ENCODE peak calls at places on chromosomes 6 and 20, in four cellular contexts. R, C, F and U are unnamed samples.

GRCh38 chr6:35280903-35281302 is 16.7 kb upstream of the DEF6 start:
- DNase-seq in R (no peak), C (no peak), F (no peak), U (peak)

GRCh38 chr20:58870293-58871014 is 17.9 kb downstream of the GNAS start:
- DNase-seq in R (peak), C (no peak), F (peak), U (peak)

GRCh38 chr20:63659370-63659769 is 1.3 kb downstream of the RTEL1 start:
- DNase-seq in R (no peak), C (no peak), F (no peak), U (no peak)

GRCh38 chr6:142786476-142786875 is 158.5 kb downstream of the HIVEP2 start:
- DNase-seq in R (no peak), C (no peak), F (no peak), U (peak)

GRCh38 chr20:58511364-58511763 is 3.8 kb downstream of the APCDD1L start:
- DNase-seq in R (no peak), C (no peak), F (no peak), U (peak)

GRCh38 chr6:39884696-39885095 is 49.6 kb downstream of the MOCS1 start:
- DNase-seq in R (no peak), C (no peak), F (no peak), U (no peak)

GRCh38 chr20:22833851-22834250 is 201.3 kb upstream of the SSTR4 start:
- DNase-seq in R (no peak), C (no peak), F (no peak), U (no peak)

GRCh38 chr6:121516331-121516730 is 80.9 kb downstream of the GJA1 start:
- DNase-seq in R (no peak), C (no peak), F (no peak), U (peak)

GRCh38 chr6:34246563-34247391 is 2.0 kb downstream of the SMIM29 start:
- DNase-seq in R (peak), C (no peak), F (no peak), U (peak)

GRCh38 chr20:39674842-39675241 is 712.7 kb downstream of the DHX35 start:
- DNase-seq in R (no peak), C (no peak), F (no peak), U (no peak)

GRCh38 chr20:48201881-48202280 is 416.6 kb upstream of the SULF2 start:
- DNase-seq in R (no peak), C (no peak), F (no peak), U (no peak)

GRCh38 chr20:6333110-6333509 is 210.3 kb upstream of the FERMT1 start:
- DNase-seq in R (no peak), C (no peak), F (no peak), U (no peak)

GRCh38 chr6:96939019-96939805 is 14.7 kb downstream of the KLHL32 start:
- DNase-seq in R (no peak), C (peak), F (no peak), U (peak)
- TF ChIP-seq MAX in R (no peak), C (no peak), F (no peak), U (no peak)

DNA sequence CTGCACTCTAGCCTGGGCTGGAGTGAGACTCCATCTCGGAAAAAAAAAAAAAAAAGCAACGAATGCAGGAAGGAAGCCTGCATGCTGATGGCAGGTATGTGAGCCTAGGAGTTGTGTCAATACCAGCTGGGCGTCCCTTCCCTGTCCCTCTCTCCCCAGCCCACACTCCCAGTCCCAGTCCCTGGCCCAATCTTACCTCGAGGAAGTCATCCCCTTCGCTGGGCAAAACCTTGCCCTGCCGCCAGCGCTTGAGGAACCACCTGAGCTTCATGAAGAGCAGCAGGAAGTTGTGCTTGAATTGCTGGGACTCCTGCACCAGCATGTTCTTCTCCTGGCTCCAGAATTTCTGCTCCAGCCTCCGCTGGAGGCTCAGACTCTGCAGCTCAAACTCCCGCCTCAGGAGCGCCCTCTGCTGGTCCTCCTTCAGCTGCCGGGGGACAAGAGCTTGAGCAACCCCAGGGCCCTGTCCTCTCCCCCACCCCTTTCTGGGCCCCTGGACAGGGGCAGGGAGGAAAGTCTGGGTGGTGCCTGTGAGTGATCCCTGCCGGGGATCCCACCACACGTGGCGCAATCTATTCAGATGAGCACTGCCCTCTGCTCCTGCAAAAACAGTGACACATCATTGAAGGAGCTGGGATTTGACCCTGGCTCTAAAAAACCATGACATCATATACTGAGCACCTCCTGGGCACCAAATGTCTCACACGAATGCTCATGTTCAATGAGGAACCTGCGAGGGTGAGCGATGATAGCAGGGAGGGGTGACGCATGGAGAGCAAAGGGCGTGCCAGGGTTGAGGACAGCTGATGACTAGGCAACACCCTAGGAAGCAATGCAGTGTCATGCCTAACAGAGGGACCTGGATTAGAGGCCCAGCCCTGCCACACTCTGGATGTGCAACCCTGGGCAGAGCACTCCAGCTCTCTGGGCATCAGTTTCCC is 35.0 kb upstream of the DSN1 start:
- DNase-seq in R (peak), C (peak), F (peak), U (peak)
- TF ChIP-seq MAX in R (no peak), C (no peak), F (peak), U (no peak)

DNA sequence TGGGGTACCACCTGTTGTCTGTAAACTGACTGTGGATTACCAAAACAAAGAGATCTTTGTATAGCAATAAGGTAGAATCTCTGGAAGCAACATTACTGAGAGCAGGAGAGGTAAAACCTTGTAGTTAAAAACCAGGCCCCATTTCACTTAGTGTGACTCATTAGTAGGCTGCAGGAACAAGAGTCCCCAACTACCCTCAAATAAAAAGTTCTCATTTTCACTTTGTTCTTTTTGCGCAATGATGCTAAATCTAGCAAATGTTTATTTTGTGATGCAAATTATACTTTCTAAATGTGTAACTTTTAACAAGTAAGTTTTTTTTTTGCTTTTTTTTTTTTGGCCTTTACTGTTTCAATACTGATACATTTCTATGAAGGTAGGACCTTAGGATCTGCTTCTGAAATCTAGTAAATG is 67.1 kb downstream of the ESF1 start:
- DNase-seq in R (no peak), C (no peak), F (no peak), U (no peak)
- TF ChIP-seq MAX in R (no peak), C (no peak), F (no peak), U (no peak)

DNA sequence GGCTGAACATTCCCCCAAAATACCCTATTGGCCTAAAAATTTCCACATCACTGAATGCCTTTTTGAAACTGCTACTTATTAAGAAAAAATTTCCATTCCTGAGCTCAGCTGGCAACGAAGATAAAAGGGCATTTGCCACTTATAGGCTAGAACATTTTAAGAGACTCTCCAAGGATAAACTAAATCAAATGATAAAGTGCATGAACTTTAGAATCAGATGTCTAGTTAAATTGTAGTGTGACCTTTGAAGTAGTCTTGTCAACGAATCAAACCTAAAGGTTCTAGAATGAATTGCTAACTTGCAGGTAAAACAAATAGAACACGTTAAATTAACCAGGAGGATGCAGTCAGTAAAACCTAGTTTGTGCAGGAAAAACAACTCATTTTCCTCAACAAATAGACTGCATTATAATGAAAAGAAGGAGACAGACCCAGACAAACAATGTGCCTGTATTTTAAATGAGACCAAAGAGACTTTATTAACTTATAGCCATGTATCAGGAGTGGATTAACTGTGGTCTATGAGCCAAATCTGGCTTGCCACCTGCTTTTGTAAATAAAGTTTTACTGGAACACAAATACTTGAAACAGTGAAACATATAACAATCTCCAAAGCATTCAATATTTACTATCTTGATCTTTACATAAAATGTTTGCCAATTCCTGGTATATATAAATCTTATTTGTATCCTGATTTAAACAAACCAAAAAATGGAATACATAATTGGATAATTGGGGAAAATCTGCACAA is 184.4 kb downstream of the MEI4 start:
- DNase-seq in R (no peak), C (no peak), F (no peak), U (no peak)
- TF ChIP-seq MAX in R (no peak), C (no peak), F (no peak), U (no peak)

GRCh38 chr6:36751091-36751490 is 53.5 kb downstream of the RAB44 start:
- DNase-seq in R (no peak), C (no peak), F (no peak), U (no peak)

GRCh38 chr6:36753671-36754485 is 56.3 kb downstream of the RAB44 start:
- DNase-seq in R (no peak), C (no peak), F (no peak), U (no peak)

GRCh38 chr6:36751833-36752186 is 54.2 kb downstream of the RAB44 start:
- DNase-seq in R (no peak), C (no peak), F (no peak), U (no peak)

GRCh38 chr6:36752886-36753506 is 55.4 kb downstream of the RAB44 start:
- DNase-seq in R (no peak), C (no peak), F (no peak), U (no peak)

DNA sequence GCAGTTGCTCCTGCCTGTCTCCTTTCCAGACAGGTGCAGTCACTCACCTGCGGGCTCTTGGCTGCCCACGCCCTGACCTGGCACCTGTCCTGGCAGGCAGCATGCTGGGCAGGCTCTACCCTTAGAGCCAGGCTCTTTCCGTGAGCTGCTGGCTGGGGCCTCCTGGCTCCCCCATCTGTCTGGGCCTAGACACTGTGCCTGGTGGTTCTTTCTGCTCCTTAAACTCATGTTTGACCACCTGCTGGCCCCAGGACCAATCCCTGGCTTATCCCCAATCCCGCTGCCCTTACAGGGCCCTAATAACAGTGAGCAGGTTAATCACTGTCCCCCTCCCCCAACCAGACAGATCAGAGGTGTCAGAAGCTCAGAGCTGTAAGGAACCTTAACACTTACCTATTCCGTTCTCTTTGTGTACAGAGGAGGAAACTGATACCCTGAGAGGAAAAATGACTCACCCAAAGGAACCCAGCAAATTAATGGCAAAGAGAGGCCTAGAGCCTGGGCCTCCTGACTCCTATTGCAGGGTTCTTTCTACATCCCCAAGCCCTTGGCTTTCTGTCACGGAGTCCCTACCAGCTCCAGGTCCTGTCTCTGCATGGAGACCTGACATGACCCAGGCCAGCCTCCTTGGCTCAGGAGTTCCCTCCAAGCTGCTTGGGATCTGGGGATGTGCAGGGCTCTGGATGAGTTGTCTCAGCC is 54.7 kb downstream of the RAB44 start:
- DNase-seq in R (no peak), C (no peak), F (no peak), U (peak)
- TF ChIP-seq MAX in R (no peak), C (no peak), F (no peak), U (no peak)

DNA sequence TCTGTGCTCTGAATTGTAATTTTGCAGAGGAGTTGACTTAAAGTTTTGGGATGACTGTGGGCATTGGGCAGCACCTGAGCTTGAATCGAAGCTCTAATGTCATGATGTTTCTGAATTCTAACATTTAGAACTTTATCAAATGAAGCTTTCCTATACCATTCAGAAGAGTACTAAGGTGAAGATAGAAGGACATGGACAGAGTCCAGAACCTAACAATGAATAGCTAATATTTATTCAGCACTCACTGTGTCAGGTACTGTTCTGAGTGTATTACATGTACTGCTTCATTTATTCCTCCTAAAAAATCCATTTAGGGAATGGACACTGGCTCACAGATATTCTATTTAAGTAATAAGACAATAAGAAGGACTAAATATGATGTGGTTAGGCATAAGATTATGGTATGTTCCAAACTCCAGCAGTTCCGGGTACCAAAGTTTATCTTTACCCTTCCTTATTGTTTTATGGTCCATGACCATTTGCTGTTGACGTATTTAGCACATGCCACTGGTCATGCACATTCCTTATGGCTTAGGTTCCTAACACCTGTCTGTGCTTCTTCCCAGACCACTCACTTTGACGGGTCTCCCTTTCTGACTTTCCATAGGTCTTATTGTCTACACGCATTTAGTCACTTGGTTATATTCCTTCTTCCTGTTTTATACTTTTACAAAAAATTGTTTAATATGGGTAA is 20.3 kb downstream of the BCKDHB start:
- DNase-seq in R (no peak), C (no peak), F (no peak), U (no peak)
- TF ChIP-seq MAX in R (no peak), C (no peak), F (no peak), U (no peak)

GRCh38 chr6:168148231-168148849 is 69.3 kb upstream of the FRMD1 start:
- DNase-seq in R (no peak), C (no peak), F (no peak), U (no peak)

GRCh38 chr6:168149015-168149414 is 70.0 kb upstream of the FRMD1 start:
- DNase-seq in R (no peak), C (no peak), F (no peak), U (no peak)

GRCh38 chr6:168152306-168152963 is 73.4 kb upstream of the FRMD1 start:
- DNase-seq in R (no peak), C (no peak), F (no peak), U (no peak)

GRCh38 chr6:168147205-168147738 is 68.3 kb upstream of the FRMD1 start:
- DNase-seq in R (no peak), C (no peak), F (no peak), U (no peak)

DNA sequence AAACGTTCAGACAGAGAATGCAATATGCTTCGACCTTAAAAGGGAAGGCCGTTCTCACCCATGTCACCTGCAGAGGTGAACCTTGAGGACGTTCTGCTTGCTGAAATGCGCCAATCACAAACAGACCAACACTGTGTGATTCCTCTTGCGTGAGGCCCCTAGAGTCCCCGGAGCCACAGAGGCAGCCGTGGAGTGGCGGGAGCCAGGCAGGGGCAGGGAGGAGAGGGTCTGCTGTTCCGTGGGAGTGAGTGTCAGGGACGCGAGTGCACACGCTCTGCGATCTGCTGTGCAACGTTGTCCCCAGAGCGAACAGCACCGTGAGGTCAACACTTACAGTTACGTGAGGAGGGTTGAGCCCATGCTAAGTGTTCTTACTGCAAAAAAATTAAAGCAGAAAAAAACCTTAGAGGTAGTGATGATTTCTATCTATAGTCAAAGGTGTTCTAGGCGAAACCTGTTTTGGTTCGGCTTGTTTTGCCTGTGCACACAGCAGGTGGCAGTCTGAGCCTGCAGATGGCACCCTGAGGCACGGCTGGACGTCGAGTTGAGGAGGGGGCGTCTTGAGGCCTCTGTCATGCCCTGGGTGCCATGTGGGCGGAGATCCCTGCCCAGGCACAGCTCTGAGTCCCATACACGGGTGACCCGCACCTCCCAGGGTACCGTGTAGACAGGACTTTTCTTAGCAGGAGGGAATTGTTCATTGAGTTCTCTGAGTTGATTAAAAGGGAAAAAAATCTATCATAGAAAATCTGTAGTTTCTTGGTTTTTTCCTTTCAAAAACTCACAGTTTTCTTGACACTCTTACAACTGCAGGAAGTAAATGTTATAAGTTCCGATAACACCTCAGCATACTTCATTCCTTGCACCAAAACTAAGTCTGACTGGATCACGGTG is 71.8 kb upstream of the FRMD1 start:
- DNase-seq in R (no peak), C (no peak), F (no peak), U (no peak)
- TF ChIP-seq MAX in R (peak), C (no peak), F (no peak), U (no peak)

GRCh38 chr6:167730441-167730840 is 96.3 kb upstream of the AFDN start:
- DNase-seq in R (no peak), C (no peak), F (no peak), U (no peak)
- TF ChIP-seq MAX in R (no peak), C (no peak), F (no peak), U (no peak)